ENCODE peak calls at places on chromosome 17, in five cellular contexts. One of them, this sample, is unnamed.

GRCh38 chr17:81578561-81579225 is 26.5 kb upstream of the FAAP100 start:
- DNase-seq in CD4-positive, alpha-beta T cell: no peak
- DNase-seq in lower lobe of right lung: no peak
- DNase-seq in osteocyte: no peak
- DNase-seq in pancreas: no peak
- DNase-seq in this sample: no peak

GRCh38 chr17:14301761-14302401 is 1.0 kb downstream of the HS3ST3B1 start:
- DNase-seq in lower lobe of right lung: peak
- DNase-seq in osteocyte: peak
- DNase-seq in CD4-positive, alpha-beta T cell: peak
- DNase-seq in pancreas: peak
- DNase-seq in this sample: peak

GRCh38 chr17:82351254-82351712 is 7.8 kb upstream of the TEX19 start:
- DNase-seq in pancreas: no peak
- DNase-seq in lower lobe of right lung: no peak
- DNase-seq in CD4-positive, alpha-beta T cell: no peak
- DNase-seq in osteocyte: no peak
- DNase-seq in this sample: no peak

GRCh38 chr17:79834575-79835469 is 4.4 kb downstream of the CBX4 start:
- DNase-seq in CD4-positive, alpha-beta T cell: no peak
- DNase-seq in pancreas: peak
- DNase-seq in lower lobe of right lung: peak
- DNase-seq in osteocyte: peak
- DNase-seq in this sample: peak

GRCh38 chr17:18093616-18094408 is 6.1 kb downstream of the DRG2 start:
- DNase-seq in osteocyte: no peak
- DNase-seq in pancreas: no peak
- DNase-seq in lower lobe of right lung: no peak
- DNase-seq in CD4-positive, alpha-beta T cell: no peak
- DNase-seq in this sample: no peak

GRCh38 chr17:65604070-65604469 is 42.6 kb upstream of the AXIN2 start:
- DNase-seq in lower lobe of right lung: no peak
- DNase-seq in pancreas: no peak
- DNase-seq in osteocyte: no peak
- DNase-seq in CD4-positive, alpha-beta T cell: no peak
- DNase-seq in this sample: no peak

GRCh38 chr17:29571883-29572681 is 3.6 kb downstream of the TP53I13 start:
- DNase-seq in lower lobe of right lung: no peak
- DNase-seq in osteocyte: no peak
- DNase-seq in pancreas: peak
- DNase-seq in CD4-positive, alpha-beta T cell: no peak
- DNase-seq in this sample: peak

GRCh38 chr17:8997994-8998628 is 23.2 kb upstream of the NTN1 start:
- DNase-seq in pancreas: no peak
- DNase-seq in CD4-positive, alpha-beta T cell: peak
- DNase-seq in osteocyte: no peak
- DNase-seq in lower lobe of right lung: peak
- DNase-seq in this sample: peak

GRCh38 chr17:27792095-27792494 is 8.2 kb downstream of the NOS2 start:
- DNase-seq in osteocyte: no peak
- DNase-seq in pancreas: no peak
- DNase-seq in CD4-positive, alpha-beta T cell: no peak
- DNase-seq in lower lobe of right lung: no peak
- DNase-seq in this sample: no peak

DNA sequence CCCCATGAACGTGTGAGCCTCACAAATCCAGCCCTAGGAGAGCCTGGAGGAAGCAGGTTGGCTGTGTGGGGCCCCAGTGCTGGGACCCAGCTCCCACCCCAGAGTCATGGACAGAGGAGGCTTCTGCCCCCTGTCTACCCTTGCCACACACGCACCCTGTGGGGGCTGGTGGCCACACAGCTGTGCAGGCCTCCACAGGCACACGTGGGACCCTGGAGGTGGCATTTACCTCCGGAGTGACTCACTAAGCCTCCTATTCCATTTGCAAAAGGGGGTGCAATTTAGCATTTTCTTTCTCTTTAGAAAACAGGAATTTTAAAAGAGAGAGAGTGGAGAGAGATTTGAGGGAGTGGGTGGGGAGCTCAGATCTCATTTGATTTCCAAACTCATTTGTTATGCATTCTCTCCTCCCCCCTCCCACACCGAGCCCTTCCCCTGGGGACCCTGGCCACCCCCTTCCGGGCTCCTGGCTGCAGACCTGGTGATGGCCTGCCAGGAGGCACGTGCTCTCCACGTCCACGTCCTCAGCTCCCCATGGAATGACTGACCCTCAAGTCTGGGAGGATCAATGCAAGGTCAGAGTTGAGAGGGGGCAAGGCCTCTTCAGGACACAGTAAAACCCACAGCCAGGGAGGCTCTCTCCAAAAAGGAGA is 6.8 kb downstream of the PITPNM3 start:
- DNase-seq in pancreas: no peak
- DNase-seq in osteocyte: no peak
- DNase-seq in CD4-positive, alpha-beta T cell: no peak
- DNase-seq in lower lobe of right lung: no peak
- DNase-seq in this sample: no peak
- TF ChIP-seq CTCF in pancreas: no peak
- TF ChIP-seq CTCF in osteocyte: no peak
- TF ChIP-seq CTCF in CD4-positive, alpha-beta T cell: no peak
- TF ChIP-seq CTCF in lower lobe of right lung: no peak
- TF ChIP-seq CTCF in this sample: no peak

DNA sequence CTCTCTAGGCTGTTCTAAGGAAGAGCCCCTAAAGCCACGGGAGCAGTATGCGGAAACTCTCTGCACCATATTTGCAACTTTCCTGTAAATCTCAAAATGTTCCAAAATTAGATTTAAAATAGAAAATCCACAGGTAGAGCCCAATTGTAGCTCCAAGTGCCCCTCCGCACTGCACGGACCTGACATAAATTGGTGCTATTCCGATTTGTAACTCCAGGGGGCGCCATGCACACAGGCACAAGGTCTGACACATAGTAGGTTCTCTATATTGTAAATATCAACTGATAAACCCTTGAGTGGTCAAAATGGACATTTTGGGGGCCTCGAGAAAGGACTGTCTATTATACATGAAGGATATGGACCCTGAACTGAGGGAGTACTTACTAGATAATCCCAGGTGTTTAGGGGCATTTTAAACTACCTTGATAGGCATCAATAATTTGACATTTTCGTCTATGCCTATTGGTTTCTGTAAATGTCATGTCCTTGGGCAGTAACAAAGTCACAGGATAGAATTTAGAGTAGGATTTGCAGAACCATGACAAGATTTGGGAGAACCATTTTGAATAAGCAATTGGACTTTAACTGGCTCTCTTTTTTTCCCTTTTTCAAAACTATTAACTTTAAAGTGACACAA is 36.6 kb upstream of the TMEM132E start:
- DNase-seq in pancreas: no peak
- DNase-seq in osteocyte: no peak
- DNase-seq in lower lobe of right lung: peak
- DNase-seq in CD4-positive, alpha-beta T cell: peak
- DNase-seq in this sample: no peak
- TF ChIP-seq CTCF in pancreas: peak
- TF ChIP-seq CTCF in osteocyte: peak
- TF ChIP-seq CTCF in lower lobe of right lung: peak
- TF ChIP-seq CTCF in CD4-positive, alpha-beta T cell: peak
- TF ChIP-seq CTCF in this sample: peak

GRCh38 chr17:10628756-10629155 is 28.4 kb downstream of the MYH3 start:
- DNase-seq in pancreas: no peak
- DNase-seq in CD4-positive, alpha-beta T cell: no peak
- DNase-seq in osteocyte: no peak
- DNase-seq in lower lobe of right lung: no peak
- DNase-seq in this sample: no peak
- TF ChIP-seq CTCF in pancreas: no peak
- TF ChIP-seq CTCF in CD4-positive, alpha-beta T cell: peak
- TF ChIP-seq CTCF in osteocyte: peak
- TF ChIP-seq CTCF in lower lobe of right lung: peak
- TF ChIP-seq CTCF in this sample: no peak

DNA sequence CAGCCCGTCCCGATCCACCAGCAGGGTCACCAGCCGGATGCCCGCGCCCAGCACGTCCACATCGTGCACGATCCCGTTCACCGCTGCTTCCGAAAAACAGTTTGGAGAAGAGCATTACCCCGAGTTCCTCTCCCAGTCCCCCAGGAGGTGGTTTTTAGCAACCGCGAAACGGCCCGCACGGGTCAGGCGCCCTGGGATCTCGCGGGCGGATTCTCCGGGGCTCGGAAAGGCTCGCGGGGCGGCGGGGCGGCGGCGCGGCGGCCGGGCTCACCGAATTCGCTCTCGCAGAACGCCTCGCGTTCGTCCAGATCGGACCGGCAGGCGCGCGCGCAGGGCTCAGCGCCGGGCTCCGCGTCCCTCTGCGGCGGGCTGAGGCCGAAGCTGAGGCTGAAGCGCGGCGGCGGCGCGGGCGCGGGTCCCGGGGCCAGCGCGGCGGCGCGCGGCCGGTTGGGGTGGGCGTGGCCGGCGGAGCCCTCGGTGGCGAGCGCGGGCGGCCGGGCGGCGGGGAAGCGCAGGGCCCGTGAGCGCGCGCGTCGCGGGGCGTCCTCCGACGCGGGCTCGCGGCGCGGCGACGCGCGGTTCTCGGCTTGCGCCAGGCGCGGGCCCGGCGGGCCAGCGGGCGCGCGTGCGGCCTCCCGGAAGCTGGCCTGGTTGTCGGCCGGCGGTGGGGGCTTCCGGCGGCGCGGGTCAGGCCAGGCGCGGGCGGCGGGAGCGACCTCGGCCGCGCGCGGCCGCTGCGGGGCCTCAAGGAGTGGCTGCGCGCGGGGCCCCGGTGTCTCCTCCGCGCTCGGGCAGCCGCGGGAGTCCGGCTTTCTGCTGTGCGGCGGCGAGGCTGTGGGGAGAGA is 2.9 kb downstream of the C17orf58 start:
- DNase-seq in pancreas: peak
- DNase-seq in lower lobe of right lung: peak
- DNase-seq in osteocyte: peak
- DNase-seq in CD4-positive, alpha-beta T cell: peak
- DNase-seq in this sample: peak
- TF ChIP-seq CTCF in pancreas: no peak
- TF ChIP-seq CTCF in lower lobe of right lung: no peak
- TF ChIP-seq CTCF in osteocyte: no peak
- TF ChIP-seq CTCF in CD4-positive, alpha-beta T cell: no peak
- TF ChIP-seq CTCF in this sample: no peak

GRCh38 chr17:7712111-7712771 is 5.3 kb upstream of the DNAH2 start:
- DNase-seq in CD4-positive, alpha-beta T cell: no peak
- DNase-seq in osteocyte: no peak
- DNase-seq in pancreas: no peak
- DNase-seq in lower lobe of right lung: no peak
- DNase-seq in this sample: no peak

GRCh38 chr17:7709031-7709430 is 4.0 kb downstream of the EFNB3 start:
- DNase-seq in lower lobe of right lung: no peak
- DNase-seq in osteocyte: no peak
- DNase-seq in pancreas: no peak
- DNase-seq in CD4-positive, alpha-beta T cell: no peak
- DNase-seq in this sample: no peak

GRCh38 chr17:7713782-7714181 is 3.8 kb upstream of the DNAH2 start:
- DNase-seq in osteocyte: no peak
- DNase-seq in lower lobe of right lung: no peak
- DNase-seq in CD4-positive, alpha-beta T cell: no peak
- DNase-seq in pancreas: no peak
- DNase-seq in this sample: no peak

GRCh38 chr17:7710341-7710740 is 5.3 kb downstream of the EFNB3 start:
- DNase-seq in pancreas: no peak
- DNase-seq in lower lobe of right lung: no peak
- DNase-seq in CD4-positive, alpha-beta T cell: no peak
- DNase-seq in osteocyte: no peak
- DNase-seq in this sample: no peak

DNA sequence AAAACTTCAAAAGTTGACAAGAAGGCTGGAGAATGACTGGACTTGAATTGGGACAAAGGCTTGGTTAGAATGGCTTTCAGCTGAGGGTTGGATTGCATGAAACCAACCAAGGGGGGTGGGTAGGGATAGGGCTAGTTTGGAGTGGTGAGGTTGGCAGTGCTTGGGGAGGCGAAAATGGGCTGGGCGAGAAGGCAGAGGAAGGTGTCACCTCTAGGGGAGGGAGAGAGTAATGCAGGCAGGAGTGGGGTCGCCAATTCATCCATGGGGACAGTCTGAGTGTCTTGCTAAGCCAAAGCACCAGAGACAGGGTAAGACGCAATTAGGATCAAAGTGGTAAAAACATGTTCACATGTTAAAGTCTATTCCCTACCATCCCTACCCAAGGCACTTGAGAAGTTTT is 6.2 kb upstream of the DNAH2 start:
- DNase-seq in osteocyte: no peak
- DNase-seq in CD4-positive, alpha-beta T cell: no peak
- DNase-seq in pancreas: no peak
- DNase-seq in lower lobe of right lung: no peak
- DNase-seq in this sample: no peak
- TF ChIP-seq CTCF in osteocyte: peak
- TF ChIP-seq CTCF in CD4-positive, alpha-beta T cell: no peak
- TF ChIP-seq CTCF in pancreas: no peak
- TF ChIP-seq CTCF in lower lobe of right lung: no peak
- TF ChIP-seq CTCF in this sample: no peak

DNA sequence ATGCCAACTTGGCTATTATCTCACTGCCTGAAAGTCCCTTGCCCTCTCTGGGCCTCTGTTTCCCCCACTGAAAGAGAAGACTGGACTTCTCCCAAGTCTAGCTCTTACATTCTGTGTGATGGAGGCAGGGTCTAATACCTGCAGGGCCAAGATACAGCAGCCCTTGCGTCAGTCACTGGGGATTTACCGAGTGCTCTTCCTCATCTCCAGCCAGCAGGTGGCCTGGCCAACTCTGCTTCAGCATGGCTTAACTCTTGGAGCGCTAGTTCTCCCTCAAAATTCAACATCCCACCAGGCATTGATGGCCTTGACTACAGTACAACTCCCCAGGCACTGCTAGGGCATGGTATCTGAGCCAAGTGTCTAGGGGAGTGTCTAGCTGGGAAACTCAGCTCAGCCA is 19.9 kb upstream of the MTMR4 start:
- DNase-seq in CD4-positive, alpha-beta T cell: no peak
- DNase-seq in pancreas: no peak
- DNase-seq in osteocyte: no peak
- DNase-seq in lower lobe of right lung: no peak
- DNase-seq in this sample: no peak
- TF ChIP-seq CTCF in CD4-positive, alpha-beta T cell: no peak
- TF ChIP-seq CTCF in pancreas: no peak
- TF ChIP-seq CTCF in osteocyte: no peak
- TF ChIP-seq CTCF in lower lobe of right lung: no peak
- TF ChIP-seq CTCF in this sample: no peak

This sample was measured in activated B cell treated with CpG ODN at 0.5 μM for 24 hours.